ENCODE peak calls at places on chromosomes 16 and 17, in eight cellular contexts. One of them, this sample, is unnamed.

GRCh38 chr16:75943705-75944514 is 217.6 kb upstream of the CPHXL start:
- DNase-seq in uterus: no peak
- DNase-seq in CD8-positive, alpha-beta T cell: no peak
- DNase-seq in thoracic aorta: no peak
- DNase-seq in psoas muscle: no peak
- DNase-seq in substantia nigra: no peak
- DNase-seq in AG04450: no peak
- DNase-seq in body of pancreas: no peak
- DNase-seq in this sample: no peak

GRCh38 chr16:17414421-17414820 is 56.3 kb downstream of the XYLT1 start:
- DNase-seq in body of pancreas: no peak
- DNase-seq in thoracic aorta: no peak
- DNase-seq in CD8-positive, alpha-beta T cell: no peak
- DNase-seq in psoas muscle: no peak
- DNase-seq in uterus: no peak
- DNase-seq in substantia nigra: no peak
- DNase-seq in AG04450: no peak
- DNase-seq in this sample: no peak

GRCh38 chr17:64313577-64313976 is 50.5 kb upstream of the TEX2 start:
- DNase-seq in psoas muscle: no peak
- DNase-seq in AG04450: no peak
- DNase-seq in thoracic aorta: no peak
- DNase-seq in CD8-positive, alpha-beta T cell: no peak
- DNase-seq in body of pancreas: no peak
- DNase-seq in substantia nigra: peak; percentile 16
- DNase-seq in uterus: no peak
- DNase-seq in this sample: no peak

GRCh38 chr16:11835891-11836652 is 15.3 kb downstream of the RSL1D1 start:
- DNase-seq in thoracic aorta: no peak
- DNase-seq in AG04450: no peak
- DNase-seq in CD8-positive, alpha-beta T cell: no peak
- DNase-seq in substantia nigra: no peak
- DNase-seq in psoas muscle: no peak
- DNase-seq in uterus: no peak
- DNase-seq in body of pancreas: no peak
- DNase-seq in this sample: no peak

GRCh38 chr17:2295575-2295974 is 8.0 kb downstream of the SMG6 start:
- DNase-seq in thoracic aorta: no peak
- DNase-seq in psoas muscle: no peak
- DNase-seq in body of pancreas: no peak
- DNase-seq in AG04450: no peak
- DNase-seq in substantia nigra: no peak
- DNase-seq in CD8-positive, alpha-beta T cell: no peak
- DNase-seq in uterus: no peak
- DNase-seq in this sample: no peak

GRCh38 chr16:14043278-14043677 is 27.8 kb upstream of the MRTFB start:
- DNase-seq in psoas muscle: no peak
- DNase-seq in thoracic aorta: no peak
- DNase-seq in CD8-positive, alpha-beta T cell: no peak
- DNase-seq in AG04450: no peak
- DNase-seq in uterus: no peak
- DNase-seq in substantia nigra: no peak
- DNase-seq in body of pancreas: no peak
- DNase-seq in this sample: no peak

GRCh38 chr17:73798111-73798748 is 154.0 kb upstream of the SDK2 start:
- DNase-seq in thoracic aorta: peak; percentile 24
- DNase-seq in CD8-positive, alpha-beta T cell: no peak
- DNase-seq in substantia nigra: no peak
- DNase-seq in AG04450: peak; percentile 6
- DNase-seq in body of pancreas: peak; percentile 66
- DNase-seq in uterus: no peak
- DNase-seq in psoas muscle: no peak
- DNase-seq in this sample: peak; percentile 65

GRCh38 chr17:32114536-32114935 is 27.8 kb upstream of the RHOT1 start:
- DNase-seq in thoracic aorta: no peak
- DNase-seq in body of pancreas: no peak
- DNase-seq in substantia nigra: no peak
- DNase-seq in uterus: no peak
- DNase-seq in AG04450: no peak
- DNase-seq in psoas muscle: no peak
- DNase-seq in CD8-positive, alpha-beta T cell: no peak
- DNase-seq in this sample: no peak

GRCh38 chr17:1752425-1752941 is 9.4 kb upstream of the SERPINF1 start:
- DNase-seq in body of pancreas: peak; percentile 65
- DNase-seq in AG04450: no peak
- DNase-seq in uterus: no peak
- DNase-seq in substantia nigra: no peak
- DNase-seq in CD8-positive, alpha-beta T cell: no peak
- DNase-seq in thoracic aorta: no peak
- DNase-seq in psoas muscle: no peak
- DNase-seq in this sample: no peak

GRCh38 chr16:694187-694862 is 4.1 kb upstream of the WDR24 start:
- DNase-seq in thoracic aorta: no peak
- DNase-seq in psoas muscle: no peak
- DNase-seq in substantia nigra: no peak
- DNase-seq in CD8-positive, alpha-beta T cell: no peak
- DNase-seq in body of pancreas: no peak
- DNase-seq in AG04450: no peak
- DNase-seq in uterus: no peak
- DNase-seq in this sample: no peak

GRCh38 chr16:693364-693763 is 3.2 kb upstream of the WDR24 start:
- DNase-seq in psoas muscle: no peak
- DNase-seq in AG04450: no peak
- DNase-seq in thoracic aorta: no peak
- DNase-seq in substantia nigra: no peak
- DNase-seq in CD8-positive, alpha-beta T cell: no peak
- DNase-seq in uterus: no peak
- DNase-seq in body of pancreas: no peak
- DNase-seq in this sample: no peak

GRCh38 chr16:693766-694165 is 3.6 kb upstream of the WDR24 start:
- DNase-seq in CD8-positive, alpha-beta T cell: peak; percentile 70
- DNase-seq in thoracic aorta: no peak
- DNase-seq in psoas muscle: no peak
- DNase-seq in uterus: no peak
- DNase-seq in substantia nigra: no peak
- DNase-seq in AG04450: no peak
- DNase-seq in body of pancreas: no peak
- DNase-seq in this sample: no peak

GRCh38 chr16:694863-695354 is 4.7 kb upstream of the WDR24 start:
- DNase-seq in substantia nigra: peak; percentile 46
- DNase-seq in uterus: no peak
- DNase-seq in CD8-positive, alpha-beta T cell: no peak
- DNase-seq in AG04450: no peak
- DNase-seq in psoas muscle: no peak
- DNase-seq in body of pancreas: no peak
- DNase-seq in thoracic aorta: no peak
- DNase-seq in this sample: no peak

DNA sequence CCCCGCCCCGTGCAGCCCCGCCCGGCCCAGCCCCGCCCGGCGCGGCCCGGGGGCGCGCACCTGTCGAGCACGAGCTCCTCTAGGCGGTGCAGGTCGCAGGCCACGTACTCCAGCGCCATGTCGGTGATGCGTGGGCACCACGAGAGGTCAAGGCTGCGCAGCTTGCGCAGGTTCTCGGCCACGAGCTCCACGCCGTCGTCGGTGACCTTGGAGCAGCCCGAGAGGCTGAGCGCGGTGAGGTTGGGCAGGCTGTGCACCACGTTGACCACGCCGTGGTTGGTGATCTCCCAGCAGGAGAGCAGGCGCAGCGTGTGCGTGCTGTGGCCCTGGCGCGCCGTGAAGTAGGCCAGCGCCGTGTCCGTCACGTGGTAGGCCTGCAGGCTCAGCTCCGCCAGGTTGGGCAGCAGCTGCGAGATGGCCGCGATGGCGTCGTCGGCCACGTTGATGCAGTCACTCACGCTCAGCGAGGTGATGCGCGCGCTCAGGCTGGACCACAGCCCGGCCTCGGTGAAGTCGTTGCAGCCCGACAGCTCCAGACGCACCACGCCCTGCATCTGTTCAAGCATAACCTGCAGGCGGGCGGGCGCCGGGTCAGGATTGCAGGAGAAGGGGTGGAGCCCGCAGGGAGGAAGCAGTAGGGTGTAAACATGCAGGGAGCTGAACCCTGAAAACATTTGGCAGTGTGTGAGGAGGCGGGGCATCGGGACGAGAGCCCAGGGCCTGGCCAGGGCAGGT is 5.3 kb upstream of the WDR24 start:
- DNase-seq in body of pancreas: peak; percentile 50
- DNase-seq in substantia nigra: peak; percentile 85
- DNase-seq in CD8-positive, alpha-beta T cell: peak; percentile 66
- DNase-seq in psoas muscle: no peak
- DNase-seq in thoracic aorta: no peak
- DNase-seq in uterus: no peak
- DNase-seq in AG04450: no peak
- DNase-seq in this sample: no peak
- H3K27ac ChIP-seq in body of pancreas: no peak overlapping the region
- H3K27ac ChIP-seq in substantia nigra: no peak overlapping the region
- H3K27ac ChIP-seq in CD8-positive, alpha-beta T cell: peak overlapping the region; percentile 45
- H3K27ac ChIP-seq in psoas muscle: no peak overlapping the region
- H3K27ac ChIP-seq in thoracic aorta: no peak overlapping the region
- H3K27ac ChIP-seq in uterus: no peak overlapping the region
- H3K27ac ChIP-seq in AG04450: no peak overlapping the region
- H3K27ac ChIP-seq in this sample: no peak overlapping the region

GRCh38 chr16:50266337-50267091 is at the start of gene ADCY7:
- DNase-seq in psoas muscle: peak; percentile 78
- DNase-seq in uterus: peak; percentile 45
- DNase-seq in body of pancreas: peak; percentile 36
- DNase-seq in AG04450: peak; percentile 34
- DNase-seq in substantia nigra: no peak
- DNase-seq in CD8-positive, alpha-beta T cell: peak; percentile 88
- DNase-seq in thoracic aorta: no peak
- DNase-seq in this sample: peak; percentile 68
- H3K27ac ChIP-seq in psoas muscle: peak within 1 kb of the TSS; percentile 23
- H3K27ac ChIP-seq in uterus: peak within 1 kb of the TSS; percentile 6
- H3K27ac ChIP-seq in body of pancreas: no peak within 1 kb of the TSS
- H3K27ac ChIP-seq in AG04450: peak within 1 kb of the TSS; percentile 70
- H3K27ac ChIP-seq in substantia nigra: peak within 1 kb of the TSS; percentile 23
- H3K27ac ChIP-seq in CD8-positive, alpha-beta T cell: peak within 1 kb of the TSS; percentile 77
- H3K27ac ChIP-seq in thoracic aorta: no peak within 1 kb of the TSS
- H3K27ac ChIP-seq in this sample: peak within 1 kb of the TSS; percentile 79

DNA sequence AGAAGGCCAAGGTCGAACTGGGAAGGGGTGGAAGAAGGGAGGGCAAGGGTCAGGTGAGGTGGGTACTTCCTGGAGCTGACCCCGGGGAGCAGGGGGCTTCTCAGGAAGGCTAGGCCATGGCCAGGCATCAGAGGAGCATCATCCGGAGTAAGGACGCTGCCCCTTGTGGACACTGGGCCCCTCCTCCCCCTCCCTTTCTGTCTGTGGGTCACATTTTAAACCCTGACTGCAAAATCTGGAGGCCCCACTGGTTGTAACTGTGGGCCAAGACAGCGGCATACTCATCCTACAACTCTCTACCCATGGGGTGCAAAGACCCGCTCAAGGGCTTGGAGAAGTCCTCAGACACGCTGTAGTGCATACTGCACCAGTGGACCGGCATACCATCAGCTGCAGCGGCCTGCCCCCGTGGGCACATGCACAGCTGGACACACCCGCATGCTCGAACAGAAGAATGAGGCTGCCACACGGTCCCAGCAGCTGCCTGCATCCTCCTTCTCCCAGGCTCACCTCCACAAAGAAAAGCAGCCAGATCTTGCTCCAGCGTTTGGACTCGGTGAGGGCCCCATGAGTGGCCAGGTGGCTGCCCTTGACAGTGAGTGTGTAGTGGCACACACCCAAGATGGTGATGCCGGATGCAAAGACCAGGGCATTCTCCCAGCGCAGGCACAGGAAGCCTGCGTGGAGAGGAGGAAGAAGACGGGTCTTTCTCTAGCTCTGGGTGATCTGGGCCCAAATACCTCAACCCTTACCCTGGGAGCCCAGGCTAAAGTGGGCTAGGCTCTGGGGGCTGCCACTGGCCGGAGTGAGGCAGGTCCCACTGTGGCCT is 1.2 kb downstream of the FADS6 start:
- DNase-seq in substantia nigra: peak; percentile 42
- DNase-seq in psoas muscle: no peak
- DNase-seq in AG04450: no peak
- DNase-seq in uterus: no peak
- DNase-seq in thoracic aorta: no peak
- DNase-seq in body of pancreas: peak; percentile 74
- DNase-seq in CD8-positive, alpha-beta T cell: no peak
- DNase-seq in this sample: no peak
- H3K27ac ChIP-seq in substantia nigra: no peak overlapping the region
- H3K27ac ChIP-seq in psoas muscle: no peak overlapping the region
- H3K27ac ChIP-seq in AG04450: no peak overlapping the region
- H3K27ac ChIP-seq in uterus: no peak overlapping the region
- H3K27ac ChIP-seq in thoracic aorta: no peak overlapping the region
- H3K27ac ChIP-seq in body of pancreas: no peak overlapping the region
- H3K27ac ChIP-seq in CD8-positive, alpha-beta T cell: no peak overlapping the region
- H3K27ac ChIP-seq in this sample: no peak overlapping the region

GRCh38 chr16:89332248-89333245 is 115.0 kb downstream of the ZNF778 start:
- DNase-seq in psoas muscle: peak; percentile 20
- DNase-seq in AG04450: no peak
- DNase-seq in substantia nigra: no peak
- DNase-seq in body of pancreas: peak; percentile 9
- DNase-seq in thoracic aorta: no peak
- DNase-seq in uterus: no peak
- DNase-seq in CD8-positive, alpha-beta T cell: no peak
- DNase-seq in this sample: no peak

GRCh38 chr16:89331371-89332109 is 114.0 kb downstream of the ZNF778 start:
- DNase-seq in uterus: no peak
- DNase-seq in psoas muscle: peak; percentile 11
- DNase-seq in body of pancreas: no peak
- DNase-seq in AG04450: no peak
- DNase-seq in substantia nigra: no peak
- DNase-seq in thoracic aorta: no peak
- DNase-seq in CD8-positive, alpha-beta T cell: peak; percentile 62
- DNase-seq in this sample: no peak

GRCh38 chr16:89334050-89334449 is 116.5 kb downstream of the ZNF778 start:
- DNase-seq in uterus: no peak
- DNase-seq in thoracic aorta: no peak
- DNase-seq in CD8-positive, alpha-beta T cell: no peak
- DNase-seq in AG04450: no peak
- DNase-seq in substantia nigra: no peak
- DNase-seq in psoas muscle: peak; percentile 22
- DNase-seq in body of pancreas: peak; percentile 7
- DNase-seq in this sample: no peak

GRCh38 chr16:89326721-89327120 is 109.2 kb downstream of the ZNF778 start:
- DNase-seq in body of pancreas: peak; percentile 4
- DNase-seq in substantia nigra: no peak
- DNase-seq in AG04450: no peak
- DNase-seq in uterus: no peak
- DNase-seq in psoas muscle: peak; percentile 32
- DNase-seq in thoracic aorta: no peak
- DNase-seq in CD8-positive, alpha-beta T cell: no peak
- DNase-seq in this sample: no peak

DNA sequence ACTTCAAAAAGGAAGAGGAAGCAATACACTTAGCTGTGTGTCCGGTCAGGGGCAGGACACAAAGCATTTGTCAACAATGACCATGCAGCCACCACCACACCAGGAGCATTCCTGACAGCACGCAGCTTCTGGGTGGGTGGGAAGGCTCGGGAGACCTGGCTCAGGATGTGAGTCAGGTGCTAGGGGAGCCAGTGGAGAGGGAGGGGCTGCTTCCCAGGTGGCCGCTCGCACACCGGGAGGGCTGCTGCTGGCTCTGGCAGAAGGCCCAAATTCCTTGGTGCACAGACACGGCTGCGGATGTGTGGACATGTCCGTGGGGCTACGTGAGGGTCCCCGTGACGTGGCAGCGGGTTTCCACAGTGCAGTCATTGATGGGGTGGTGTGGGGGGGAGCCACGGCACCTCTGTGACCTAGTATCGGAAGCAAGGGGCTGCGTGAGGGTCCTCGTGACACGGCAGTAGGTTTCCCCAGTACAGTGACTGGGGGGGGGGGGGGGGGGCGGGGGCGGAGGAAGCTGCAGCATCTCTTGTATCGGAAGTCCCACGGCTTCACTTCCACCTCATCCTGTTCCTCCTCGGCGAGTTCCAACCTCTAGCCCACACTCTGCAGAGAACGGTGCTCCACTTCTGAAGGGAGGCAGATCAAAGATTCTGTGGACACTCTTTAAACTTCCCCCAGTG is 112.8 kb downstream of the ZNF778 start:
- DNase-seq in body of pancreas: peak; percentile 84
- DNase-seq in psoas muscle: peak; percentile 69
- DNase-seq in AG04450: no peak
- DNase-seq in thoracic aorta: no peak
- DNase-seq in uterus: no peak
- DNase-seq in CD8-positive, alpha-beta T cell: peak; percentile 44
- DNase-seq in substantia nigra: peak; percentile 94
- DNase-seq in this sample: no peak
- H3K27ac ChIP-seq in body of pancreas: peak overlapping the region; percentile 59
- H3K27ac ChIP-seq in psoas muscle: peak overlapping the region; percentile 96
- H3K27ac ChIP-seq in AG04450: peak overlapping the region; percentile 48
- H3K27ac ChIP-seq in thoracic aorta: no peak overlapping the region
- H3K27ac ChIP-seq in uterus: no peak overlapping the region
- H3K27ac ChIP-seq in CD8-positive, alpha-beta T cell: peak overlapping the region; percentile 45
- H3K27ac ChIP-seq in substantia nigra: no peak overlapping the region
- H3K27ac ChIP-seq in this sample: no peak overlapping the region

This sample was measured in ascending aorta.